ENCODE peak calls at places on chromosomes 16 and 17, in four cellular contexts. V is H1, K is uterus, B is ovary. E is an unnamed sample.

GRCh38 chr16:72848759-72849664 is 198.9 kb downstream of the ZFHX3 start:
- DNase-seq in K (peak; percentile 82), V (no peak), B (peak; percentile 81), E (peak; percentile 92)

GRCh38 chr17:962650-963049 is 16.9 kb downstream of the NXN start:
- DNase-seq in K (no peak), B (no peak), V (no peak), E (no peak)

GRCh38 chr16:30700491-30700890 is 1.5 kb downstream of the SRCAP start:
- DNase-seq in V (no peak), B (no peak), K (no peak), E (no peak)

GRCh38 chr16:85046957-85047866 is 19.6 kb downstream of the KIAA0513 start:
- DNase-seq in B (no peak), K (no peak), V (no peak), E (peak; percentile 76)

GRCh38 chr17:57624390-57624789 is 120.7 kb downstream of the CCDC182 start:
- DNase-seq in V (no peak), B (no peak), K (no peak), E (no peak)

GRCh38 chr17:66444001-66444400 is 141.6 kb downstream of the PRKCA start:
- DNase-seq in V (no peak), B (no peak), K (no peak), E (no peak)

GRCh38 chr17:28610372-28610771 is 3.6 kb downstream of the RSKR start:
- DNase-seq in V (no peak), K (no peak), B (no peak), E (no peak)

GRCh38 chr17:77875051-77875780 is 83.3 kb upstream of the TNRC6C start:
- DNase-seq in B (no peak), V (no peak), K (no peak), E (no peak)

GRCh38 chr16:88633684-88634140 is 4.7 kb upstream of the IL17C start:
- DNase-seq in V (peak; percentile 73), B (no peak), K (no peak), E (no peak)

GRCh38 chr17:35372846-35373531 is 432 bp downstream of the SLFN11 start:
- DNase-seq in B (peak; percentile 28), K (no peak), V (no peak), E (peak; percentile 44)

GRCh38 chr17:42122371-42123303 is at the start of gene HSPB9:
- DNase-seq in B (peak; percentile 69), K (no peak), V (peak; percentile 86), E (peak; percentile 91)

GRCh38 chr17:71777048-71777638 is 343.7 kb upstream of the SOX9 start:
- DNase-seq in K (no peak), V (no peak), B (no peak), E (no peak)

GRCh38 chr17:28864991-28865849 is 10.4 kb downstream of the ERAL1 start:
- DNase-seq in V (no peak), B (no peak), K (no peak), E (no peak)

GRCh38 chr16:30526137-30526822 is at the start of gene ZNF768:
- DNase-seq in K (peak; percentile 49), B (no peak), V (peak; percentile 81), E (peak; percentile 29)

GRCh38 chr16:68470461-68471150 is 22.3 kb upstream of the SMPD3 start:
- DNase-seq in V (no peak), B (no peak), K (no peak), E (no peak)

GRCh38 chr16:70298988-70299938 is at the start of gene DDX19B:
- DNase-seq in B (peak; percentile 73), V (peak; percentile 84), K (peak; percentile 75), E (peak; percentile 84)

GRCh38 chr16:58384437-58385055 is 7.7 kb upstream of the GINS3 start:
- DNase-seq in K (no peak), B (no peak), V (no peak), E (no peak)

GRCh38 chr16:27977966-27978365 is 85.5 kb downstream of the GSG1L start:
- DNase-seq in B (no peak), V (no peak), K (no peak), E (no peak)

GRCh38 chr16:27446721-27447120 is 44.7 kb downstream of the IL21R start:
- DNase-seq in K (no peak), B (no peak), V (no peak), E (no peak)

GRCh38 chr16:67481561-67482259 is 753 bp upstream of the ATP6V0D1 start:
- DNase-seq in V (no peak), K (peak; percentile 61), B (peak; percentile 67), E (peak; percentile 57)

GRCh38 chr16:10949424-10949970 is 5.1 kb downstream of the CLEC16A start:
- DNase-seq in B (no peak), V (peak; percentile 63), K (no peak), E (peak; percentile 39)

GRCh38 chr16:17283022-17283421 is 187.7 kb downstream of the XYLT1 start:
- DNase-seq in V (no peak), B (no peak), K (no peak), E (no peak)

GRCh38 chr16:19936431-19936830 is 51.8 kb upstream of the GPRC5B start:
- DNase-seq in K (no peak), B (no peak), V (no peak), E (no peak)

GRCh38 chr16:81711609-81712329 is 67.3 kb upstream of the PLCG2 start:
- DNase-seq in V (no peak), B (peak; percentile 73), K (peak; percentile 65), E (no peak)

GRCh38 chr16:88731699-88732098 is 25.4 kb downstream of the CTU2 start:
- DNase-seq in K (no peak), V (no peak), B (no peak), E (no peak)

GRCh38 chr17:74027539-74027938 is 175.9 kb upstream of the RPL38 start:
- DNase-seq in V (no peak), B (no peak), K (no peak), E (no peak)

GRCh38 chr16:1708768-1709180 is 2.8 kb downstream of the MAPK8IP3 start:
- DNase-seq in B (no peak), K (no peak), V (no peak), E (no peak)

GRCh38 chr17:75273968-75274708 is 3.1 kb upstream of the MIF4GD start:
- DNase-seq in B (no peak), V (no peak), K (no peak), E (no peak)

GRCh38 chr17:12074346-12074745 is 53.7 kb downstream of the MAP2K4 start:
- DNase-seq in V (no peak), K (no peak), B (no peak), E (no peak)

GRCh38 chr17:28744104-28744801 is 442 bp downstream of the TRAF4 start:
- DNase-seq in V (peak; percentile 91), K (peak; percentile 40), B (peak; percentile 54), E (peak; percentile 61)

GRCh38 chr17:80820331-80820730 is 171.3 kb upstream of the CHMP6 start:
- DNase-seq in V (no peak), K (no peak), B (no peak), E (no peak)

GRCh38 chr17:28643979-28644781 is 778 bp downstream of the BLTP2 start:
- DNase-seq in K (no peak), B (no peak), V (peak; percentile 60), E (peak; percentile 69)

GRCh38 chr17:68035523-68036303 is at the start of gene KPNA2:
- DNase-seq in K (peak; percentile 95), V (peak; percentile 93), B (peak; percentile 93), E (peak; percentile 96)
- TF ChIP-seq POLR2A in K (peak; percentile 73), V (peak; percentile 99), B (peak; percentile 37), E (peak; percentile 71)

DNA sequence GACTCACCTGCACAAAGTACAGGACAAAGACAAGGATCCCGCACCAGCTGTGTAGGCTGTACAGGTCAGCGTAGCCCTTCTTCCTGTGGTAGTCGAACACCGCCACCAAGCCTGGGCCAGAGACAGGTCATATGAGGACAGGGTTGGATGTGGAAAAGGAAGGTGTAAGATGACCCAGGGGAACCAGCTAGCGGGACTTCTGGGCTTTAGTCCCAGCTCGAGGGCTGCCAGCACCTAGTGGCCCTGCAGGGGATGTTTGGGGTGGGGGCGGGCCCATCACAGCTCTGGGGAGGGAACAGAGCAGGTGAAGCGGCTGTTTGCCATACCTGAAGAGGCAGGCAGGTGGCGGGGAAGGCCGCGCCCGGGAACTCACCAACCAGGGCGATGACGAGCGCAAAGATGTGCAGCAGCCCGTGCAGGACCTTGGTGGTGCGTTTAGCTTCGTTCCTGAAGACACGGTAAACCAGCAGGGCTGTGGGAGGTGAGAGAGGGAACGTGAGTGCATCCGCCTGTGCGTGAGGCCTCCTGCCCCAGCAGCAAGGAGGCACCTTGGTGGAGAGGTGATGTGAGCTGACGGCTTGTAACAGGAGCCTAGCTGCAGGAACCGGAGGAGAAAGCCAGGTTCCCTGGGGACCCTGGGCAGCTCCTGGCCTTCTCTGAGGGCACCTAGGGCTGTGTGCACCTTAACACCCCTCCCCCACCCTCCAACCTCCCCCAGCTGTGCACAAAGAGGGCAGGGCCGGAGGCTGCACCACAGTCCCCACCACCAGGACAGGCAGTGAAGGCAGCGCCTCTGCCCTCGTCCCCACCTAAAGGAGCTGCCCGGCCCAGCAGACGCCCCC is 10.2 kb downstream of the CYB561 start:
- DNase-seq in V (peak; percentile 75), K (peak; percentile 24), B (no peak), E (peak; percentile 78)
- H3K27ac ChIP-seq in V (no peak overlapping the region), K (no peak overlapping the region), B (no peak overlapping the region), E (peak overlapping the region; percentile 53)

DNA sequence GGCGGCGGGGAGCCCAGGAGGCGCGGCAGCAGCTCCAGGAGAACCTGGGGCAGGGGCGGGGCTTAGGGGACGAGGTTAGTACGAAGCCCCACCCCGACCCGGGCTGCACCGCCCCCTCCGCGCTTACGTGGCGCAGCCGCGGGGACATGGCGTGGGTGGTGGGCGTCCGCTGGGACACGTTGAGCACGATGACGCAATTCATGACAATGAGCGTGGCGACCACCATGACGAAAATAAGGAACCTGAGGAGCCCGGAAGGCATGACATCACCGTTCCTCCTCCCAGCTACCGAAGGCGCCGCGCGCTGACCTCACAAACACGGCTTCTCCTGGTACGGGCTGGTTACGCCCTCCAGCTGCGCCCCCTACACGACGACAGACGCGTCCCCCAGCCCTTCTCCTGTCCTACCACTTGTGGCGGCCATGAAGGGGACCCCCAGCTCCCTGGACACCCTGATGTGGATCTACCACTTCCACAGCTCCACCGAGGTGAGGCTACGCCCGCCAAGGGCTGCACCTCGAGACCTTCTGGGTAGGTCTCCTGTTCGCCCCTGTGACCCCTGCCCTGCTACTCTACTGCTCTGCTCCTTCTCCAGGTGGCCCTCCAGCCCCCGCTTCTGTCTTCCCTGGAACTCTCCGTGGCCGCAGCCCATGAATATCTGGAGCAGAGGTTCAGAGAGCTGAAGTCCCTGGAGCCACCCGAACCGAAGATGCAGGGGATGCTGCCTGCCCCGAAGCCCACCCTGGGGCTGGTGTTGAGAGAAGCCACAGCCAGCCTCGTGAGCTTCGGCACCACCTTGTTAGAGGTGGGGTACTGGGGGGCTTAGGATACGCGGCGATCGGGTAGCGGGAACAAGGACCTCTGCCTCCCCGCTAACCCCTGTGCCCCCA is at the start of gene C17orf107:
- DNase-seq in V (no peak), K (peak; percentile 79), B (peak; percentile 84), E (peak; percentile 91)
- H3K4me3 ChIP-seq in V (peak within 1 kb of the TSS; percentile 22), K (peak within 1 kb of the TSS; percentile 16), B (peak within 1 kb of the TSS; percentile 39), E (peak within 1 kb of the TSS; percentile 13)

DNA sequence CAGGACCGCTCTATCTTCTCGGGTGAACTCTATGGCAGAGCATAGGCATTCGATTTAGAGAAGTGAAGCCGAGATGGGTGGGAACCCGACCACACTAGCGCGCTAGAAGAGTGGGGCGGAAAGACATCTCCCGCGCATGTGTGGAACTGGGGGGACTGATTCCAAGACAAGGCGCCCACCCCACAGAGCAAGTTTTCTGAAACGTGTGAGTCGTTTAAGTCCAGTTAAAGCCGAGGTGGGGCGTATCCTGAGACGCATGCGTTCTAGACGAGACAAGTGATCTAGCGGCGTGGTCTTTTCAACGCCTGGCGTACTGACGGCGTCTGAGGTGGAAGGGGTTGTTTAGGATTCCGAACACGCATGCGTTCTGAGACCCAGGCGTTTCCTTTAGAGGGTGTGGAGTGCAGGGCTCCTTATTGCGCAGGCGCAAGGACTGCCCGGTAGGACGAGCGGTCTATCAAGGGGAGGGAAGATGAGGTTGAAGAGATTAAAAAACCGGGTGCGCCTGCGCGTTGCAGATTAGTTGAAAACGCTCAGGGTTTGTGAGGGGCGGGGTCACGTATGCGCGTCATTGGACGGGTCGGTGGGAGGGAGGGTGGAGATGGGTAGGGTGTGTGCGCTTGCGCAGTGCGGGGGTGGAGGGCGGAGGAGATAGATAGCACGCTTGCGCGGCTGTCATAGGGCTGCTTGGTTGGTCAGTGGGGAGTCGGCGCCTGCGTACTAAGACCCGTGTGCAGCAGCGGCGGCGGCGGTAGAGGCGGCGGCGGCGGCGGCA is at the start of gene EIF5A:
- DNase-seq in K (peak; percentile 100), V (peak; percentile 99), B (peak; percentile 100), E (peak; percentile 100)
- TF ChIP-seq POLR2A in K (peak; percentile 96), V (peak; percentile 62), B (peak; percentile 90), E (peak; percentile 93)

E was measured in body of pancreas.